ENCODE peak calls at places on chromosome 22, in ten cellular contexts. One of them, this sample, is unnamed. For H3K27me3, the result is how much of the 10 kb centered on the place peaks cover.

GRCh38 chr22:21780259-21780658 is 44.7 kb upstream of the YPEL1 start:
- DNase-seq in tibial artery: no peak
- DNase-seq in testis: no peak
- DNase-seq in naive thymus-derived CD4-positive, alpha-beta T cell: no peak
- DNase-seq in CD8-positive, alpha-beta T cell: no peak
- DNase-seq in Peyer's patch: no peak
- DNase-seq in suprapubic skin: peak
- DNase-seq in thoracic aorta: no peak
- DNase-seq in effector memory CD4-positive, alpha-beta T cell: no peak
- DNase-seq in endothelial cell of umbilical vein: no peak
- DNase-seq in this sample: no peak

GRCh38 chr22:49307071-49307830 is 520.4 kb downstream of the BRD1 start:
- DNase-seq in tibial artery: peak
- DNase-seq in testis: peak
- DNase-seq in naive thymus-derived CD4-positive, alpha-beta T cell: no peak
- DNase-seq in CD8-positive, alpha-beta T cell: no peak
- DNase-seq in Peyer's patch: peak
- DNase-seq in suprapubic skin: peak
- DNase-seq in thoracic aorta: no peak
- DNase-seq in effector memory CD4-positive, alpha-beta T cell: no peak
- DNase-seq in endothelial cell of umbilical vein: no peak
- DNase-seq in this sample: peak

GRCh38 chr22:31748490-31748889 is 1.4 kb downstream of the PRR14L start:
- DNase-seq in tibial artery: no peak
- DNase-seq in testis: no peak
- DNase-seq in naive thymus-derived CD4-positive, alpha-beta T cell: no peak
- DNase-seq in CD8-positive, alpha-beta T cell: no peak
- DNase-seq in Peyer's patch: peak
- DNase-seq in suprapubic skin: no peak
- DNase-seq in thoracic aorta: no peak
- DNase-seq in effector memory CD4-positive, alpha-beta T cell: no peak
- DNase-seq in endothelial cell of umbilical vein: no peak
- DNase-seq in this sample: no peak

GRCh38 chr22:21949569-21949918 is 3.1 kb downstream of the PPM1F start:
- DNase-seq in tibial artery: no peak
- DNase-seq in testis: no peak
- DNase-seq in naive thymus-derived CD4-positive, alpha-beta T cell: no peak
- DNase-seq in CD8-positive, alpha-beta T cell: no peak
- DNase-seq in Peyer's patch: no peak
- DNase-seq in suprapubic skin: no peak
- DNase-seq in thoracic aorta: no peak
- DNase-seq in effector memory CD4-positive, alpha-beta T cell: no peak
- DNase-seq in endothelial cell of umbilical vein: no peak
- DNase-seq in this sample: peak

GRCh38 chr22:46145361-46145851 is 4.9 kb upstream of the PPARA start:
- DNase-seq in tibial artery: no peak
- DNase-seq in testis: no peak
- DNase-seq in naive thymus-derived CD4-positive, alpha-beta T cell: no peak
- DNase-seq in CD8-positive, alpha-beta T cell: no peak
- DNase-seq in Peyer's patch: no peak
- DNase-seq in suprapubic skin: no peak
- DNase-seq in thoracic aorta: no peak
- DNase-seq in effector memory CD4-positive, alpha-beta T cell: no peak
- DNase-seq in endothelial cell of umbilical vein: no peak
- DNase-seq in this sample: peak

GRCh38 chr22:46297151-46297819 is 615 bp downstream of the GTSE1 start:
- DNase-seq in tibial artery: no peak
- DNase-seq in testis: peak
- DNase-seq in naive thymus-derived CD4-positive, alpha-beta T cell: no peak
- DNase-seq in CD8-positive, alpha-beta T cell: no peak
- DNase-seq in Peyer's patch: no peak
- DNase-seq in suprapubic skin: no peak
- DNase-seq in thoracic aorta: no peak
- DNase-seq in effector memory CD4-positive, alpha-beta T cell: no peak
- DNase-seq in endothelial cell of umbilical vein: peak
- DNase-seq in this sample: peak

GRCh38 chr22:25745341-25746011 is 3.5 kb downstream of the MYO18B start:
- DNase-seq in tibial artery: no peak
- DNase-seq in testis: no peak
- DNase-seq in naive thymus-derived CD4-positive, alpha-beta T cell: no peak
- DNase-seq in CD8-positive, alpha-beta T cell: no peak
- DNase-seq in Peyer's patch: no peak
- DNase-seq in suprapubic skin: no peak
- DNase-seq in thoracic aorta: no peak
- DNase-seq in effector memory CD4-positive, alpha-beta T cell: no peak
- DNase-seq in endothelial cell of umbilical vein: no peak
- DNase-seq in this sample: peak

GRCh38 chr22:45208993-45209838 is 31.5 kb downstream of the KIAA0930 start:
- DNase-seq in tibial artery: peak
- DNase-seq in testis: no peak
- DNase-seq in naive thymus-derived CD4-positive, alpha-beta T cell: peak
- DNase-seq in CD8-positive, alpha-beta T cell: peak
- DNase-seq in Peyer's patch: no peak
- DNase-seq in suprapubic skin: peak
- DNase-seq in thoracic aorta: peak
- DNase-seq in effector memory CD4-positive, alpha-beta T cell: no peak
- DNase-seq in endothelial cell of umbilical vein: peak
- DNase-seq in this sample: peak

GRCh38 chr22:29782061-29782845 is 15.1 kb downstream of the UQCR10 start:
- DNase-seq in tibial artery: peak
- DNase-seq in testis: peak
- DNase-seq in naive thymus-derived CD4-positive, alpha-beta T cell: no peak
- DNase-seq in CD8-positive, alpha-beta T cell: no peak
- DNase-seq in Peyer's patch: peak
- DNase-seq in suprapubic skin: no peak
- DNase-seq in thoracic aorta: no peak
- DNase-seq in effector memory CD4-positive, alpha-beta T cell: no peak
- DNase-seq in endothelial cell of umbilical vein: no peak
- DNase-seq in this sample: peak

GRCh38 chr22:16815073-16815472 is 10.1 kb downstream of the XKR3 start:
- DNase-seq in tibial artery: no peak
- DNase-seq in testis: no peak
- DNase-seq in naive thymus-derived CD4-positive, alpha-beta T cell: no peak
- DNase-seq in CD8-positive, alpha-beta T cell: no peak
- DNase-seq in Peyer's patch: no peak
- DNase-seq in suprapubic skin: no peak
- DNase-seq in thoracic aorta: no peak
- DNase-seq in effector memory CD4-positive, alpha-beta T cell: no peak
- DNase-seq in endothelial cell of umbilical vein: no peak
- DNase-seq in this sample: no peak

GRCh38 chr22:33921576-33922181 is 1.4 kb upstream of the LARGE1 start:
- DNase-seq in tibial artery: peak
- DNase-seq in testis: peak
- DNase-seq in naive thymus-derived CD4-positive, alpha-beta T cell: no peak
- DNase-seq in CD8-positive, alpha-beta T cell: no peak
- DNase-seq in Peyer's patch: peak
- DNase-seq in suprapubic skin: peak
- DNase-seq in thoracic aorta: no peak
- DNase-seq in effector memory CD4-positive, alpha-beta T cell: no peak
- DNase-seq in endothelial cell of umbilical vein: no peak
- DNase-seq in this sample: peak

GRCh38 chr22:46971141-46971775 is 208.8 kb downstream of the TBC1D22A start:
- DNase-seq in tibial artery: no peak
- DNase-seq in testis: peak
- DNase-seq in naive thymus-derived CD4-positive, alpha-beta T cell: no peak
- DNase-seq in CD8-positive, alpha-beta T cell: no peak
- DNase-seq in Peyer's patch: no peak
- DNase-seq in suprapubic skin: no peak
- DNase-seq in thoracic aorta: no peak
- DNase-seq in effector memory CD4-positive, alpha-beta T cell: no peak
- DNase-seq in endothelial cell of umbilical vein: peak
- DNase-seq in this sample: peak

GRCh38 chr22:23520875-23521441 is 59.1 kb downstream of the IGLL1 start:
- DNase-seq in tibial artery: no peak
- DNase-seq in testis: peak
- DNase-seq in naive thymus-derived CD4-positive, alpha-beta T cell: no peak
- DNase-seq in CD8-positive, alpha-beta T cell: no peak
- DNase-seq in Peyer's patch: no peak
- DNase-seq in suprapubic skin: no peak
- DNase-seq in thoracic aorta: no peak
- DNase-seq in effector memory CD4-positive, alpha-beta T cell: no peak
- DNase-seq in endothelial cell of umbilical vein: no peak
- DNase-seq in this sample: peak

GRCh38 chr22:43995798-43996169 is 28.3 kb upstream of the PARVB start:
- DNase-seq in tibial artery: no peak
- DNase-seq in testis: no peak
- DNase-seq in naive thymus-derived CD4-positive, alpha-beta T cell: no peak
- DNase-seq in CD8-positive, alpha-beta T cell: no peak
- DNase-seq in Peyer's patch: no peak
- DNase-seq in suprapubic skin: no peak
- DNase-seq in thoracic aorta: no peak
- DNase-seq in effector memory CD4-positive, alpha-beta T cell: no peak
- DNase-seq in endothelial cell of umbilical vein: no peak
- DNase-seq in this sample: no peak
- H3K4me3 ChIP-seq in tibial artery: no peak
- H3K4me3 ChIP-seq in testis: peak
- H3K4me3 ChIP-seq in naive thymus-derived CD4-positive, alpha-beta T cell: peak
- H3K4me3 ChIP-seq in CD8-positive, alpha-beta T cell: peak
- H3K4me3 ChIP-seq in Peyer's patch: peak
- H3K4me3 ChIP-seq in suprapubic skin: peak
- H3K4me3 ChIP-seq in thoracic aorta: peak
- H3K4me3 ChIP-seq in effector memory CD4-positive, alpha-beta T cell: peak
- H3K4me3 ChIP-seq in endothelial cell of umbilical vein: no peak
- H3K4me3 ChIP-seq in this sample: no peak

DNA sequence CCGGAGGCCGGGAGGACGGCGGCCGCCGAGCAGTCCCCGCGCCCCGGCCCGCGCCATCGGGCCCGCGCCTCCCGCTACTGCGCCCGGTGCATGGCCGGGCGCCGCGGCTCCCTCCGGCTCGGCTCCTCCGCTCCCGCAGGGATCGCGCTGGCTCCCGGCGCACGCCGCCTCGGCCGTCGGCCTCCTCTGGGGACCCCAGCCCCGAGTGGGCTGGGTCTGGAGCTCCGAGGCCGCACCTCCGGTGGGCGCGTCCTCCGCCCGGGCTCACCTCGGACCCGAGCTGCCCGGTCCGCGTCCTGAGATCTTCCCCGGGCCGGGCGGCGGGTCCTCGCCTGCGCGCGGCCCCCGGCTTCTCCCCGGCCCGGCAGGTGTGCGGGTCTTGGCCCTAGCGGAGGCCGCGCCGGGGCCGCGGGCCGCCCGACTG is 251 bp downstream of the SHISA8 start:
- DNase-seq in tibial artery: no peak
- DNase-seq in testis: no peak
- DNase-seq in naive thymus-derived CD4-positive, alpha-beta T cell: no peak
- DNase-seq in CD8-positive, alpha-beta T cell: no peak
- DNase-seq in Peyer's patch: no peak
- DNase-seq in suprapubic skin: no peak
- DNase-seq in thoracic aorta: no peak
- DNase-seq in effector memory CD4-positive, alpha-beta T cell: no peak
- DNase-seq in endothelial cell of umbilical vein: no peak
- DNase-seq in this sample: peak
- H3K27me3 ChIP-seq in tibial artery: under half
- H3K27me3 ChIP-seq in testis: under half
- H3K27me3 ChIP-seq in naive thymus-derived CD4-positive, alpha-beta T cell: under half
- H3K27me3 ChIP-seq in CD8-positive, alpha-beta T cell: under half
- H3K27me3 ChIP-seq in Peyer's patch: under half
- H3K27me3 ChIP-seq in suprapubic skin: half or more
- H3K27me3 ChIP-seq in thoracic aorta: under half
- H3K27me3 ChIP-seq in effector memory CD4-positive, alpha-beta T cell: under half
- H3K27me3 ChIP-seq in endothelial cell of umbilical vein: half or more
- H3K27me3 ChIP-seq in this sample: half or more

DNA sequence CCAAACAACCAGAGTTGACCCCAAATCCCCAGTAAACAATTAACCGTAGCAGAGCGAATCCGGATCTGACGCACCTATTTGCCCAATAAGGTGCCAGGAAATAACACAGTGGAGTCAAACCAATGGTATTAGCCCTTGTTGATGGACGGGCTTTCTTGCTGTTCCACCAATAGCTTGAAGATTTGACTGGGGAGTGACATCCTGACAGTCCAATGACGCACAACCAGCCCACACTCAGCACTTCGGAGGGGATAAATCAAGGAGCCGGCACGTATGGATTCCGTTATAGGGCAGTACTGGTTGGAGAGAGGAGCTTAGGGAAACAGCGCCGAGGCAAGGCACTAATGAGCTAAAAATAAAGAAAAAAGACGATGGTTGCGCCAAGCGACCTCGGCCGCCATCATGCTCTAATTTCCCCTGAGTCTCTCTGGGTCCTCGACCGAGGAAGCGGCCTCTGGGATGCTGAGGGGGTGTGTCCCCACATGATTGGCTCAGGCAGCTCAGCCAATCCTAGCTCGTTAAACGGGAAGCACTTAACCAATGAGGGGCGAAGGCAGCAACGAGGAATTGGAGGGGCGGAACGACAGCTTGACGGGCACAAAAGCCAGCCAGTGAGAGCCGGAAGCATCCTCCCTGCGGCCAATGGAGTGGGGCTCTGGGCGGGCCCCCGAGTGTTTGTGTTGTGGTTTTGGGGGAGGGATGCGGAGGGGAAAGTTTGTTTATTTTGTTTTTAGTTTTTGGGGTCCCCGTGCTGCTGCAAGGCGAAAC is 49.5 kb downstream of the FAM83F start:
- DNase-seq in tibial artery: peak
- DNase-seq in testis: peak
- DNase-seq in naive thymus-derived CD4-positive, alpha-beta T cell: peak
- DNase-seq in CD8-positive, alpha-beta T cell: peak
- DNase-seq in Peyer's patch: peak
- DNase-seq in suprapubic skin: peak
- DNase-seq in thoracic aorta: peak
- DNase-seq in effector memory CD4-positive, alpha-beta T cell: peak
- DNase-seq in endothelial cell of umbilical vein: peak
- DNase-seq in this sample: peak
- H3K4me3 ChIP-seq in tibial artery: peak
- H3K4me3 ChIP-seq in testis: peak
- H3K4me3 ChIP-seq in naive thymus-derived CD4-positive, alpha-beta T cell: peak
- H3K4me3 ChIP-seq in CD8-positive, alpha-beta T cell: peak
- H3K4me3 ChIP-seq in Peyer's patch: peak
- H3K4me3 ChIP-seq in suprapubic skin: peak
- H3K4me3 ChIP-seq in thoracic aorta: peak
- H3K4me3 ChIP-seq in effector memory CD4-positive, alpha-beta T cell: peak
- H3K4me3 ChIP-seq in endothelial cell of umbilical vein: peak
- H3K4me3 ChIP-seq in this sample: peak

DNA sequence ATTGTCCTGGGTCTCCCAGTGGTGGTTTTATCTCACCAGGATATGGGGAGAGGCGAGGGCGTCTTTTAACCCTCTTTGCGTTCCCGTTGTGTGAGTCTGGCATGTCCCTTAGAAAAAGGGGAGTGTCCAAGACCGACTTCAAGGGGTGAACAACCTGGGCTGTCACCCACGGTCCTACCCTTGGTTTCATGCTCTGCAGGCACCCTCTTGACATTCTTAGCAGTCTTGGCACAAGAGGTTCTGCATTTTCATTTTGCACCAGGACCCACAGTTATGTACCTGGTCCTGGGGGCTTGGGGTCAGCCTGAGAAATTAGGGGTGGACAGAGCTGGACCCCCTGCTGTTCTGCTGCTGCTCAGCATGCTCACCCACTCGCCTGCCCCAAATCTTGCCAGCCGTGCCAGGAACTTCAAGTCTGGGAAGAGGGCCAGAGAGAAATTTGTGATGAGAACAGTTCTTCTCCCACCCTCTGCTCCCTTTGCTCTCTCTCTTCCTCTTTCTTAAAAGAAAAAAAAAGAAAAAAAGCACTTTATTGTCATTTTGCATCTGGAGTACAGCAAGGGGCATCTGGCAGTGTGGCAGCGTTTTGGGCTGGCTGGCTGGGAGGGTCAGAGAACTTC is 471.2 kb downstream of the MIAT start:
- DNase-seq in tibial artery: no peak
- DNase-seq in testis: no peak
- DNase-seq in naive thymus-derived CD4-positive, alpha-beta T cell: no peak
- DNase-seq in CD8-positive, alpha-beta T cell: no peak
- DNase-seq in Peyer's patch: no peak
- DNase-seq in suprapubic skin: no peak
- DNase-seq in thoracic aorta: no peak
- DNase-seq in effector memory CD4-positive, alpha-beta T cell: no peak
- DNase-seq in endothelial cell of umbilical vein: no peak
- DNase-seq in this sample: no peak
- H3K27me3 ChIP-seq in tibial artery: under half
- H3K27me3 ChIP-seq in testis: under half
- H3K27me3 ChIP-seq in naive thymus-derived CD4-positive, alpha-beta T cell: under half
- H3K27me3 ChIP-seq in CD8-positive, alpha-beta T cell: under half
- H3K27me3 ChIP-seq in Peyer's patch: under half
- H3K27me3 ChIP-seq in suprapubic skin: under half
- H3K27me3 ChIP-seq in thoracic aorta: under half
- H3K27me3 ChIP-seq in effector memory CD4-positive, alpha-beta T cell: under half
- H3K27me3 ChIP-seq in endothelial cell of umbilical vein: under half
- H3K27me3 ChIP-seq in this sample: under half